ENCODE peak calls at places on chromosomes 12 and 14, in six cellular contexts. F is epithelial cell of esophagus, L is HS-27A, O is GOT3, H is LoVo, Y is Right ventricle myocardium superior. M is an unnamed sample.

GRCh38 chr12:70032076-70032475 is 207.0 kb downstream of the MYRFL start:
- DNase-seq in F (no peak), L (no peak), O (no peak), H (no peak), Y (no peak), M (no peak)

GRCh38 chr12:29322157-29322556 is 58.8 kb downstream of the ERGIC2 start:
- DNase-seq in F (no peak), L (no peak), O (no peak), H (no peak), Y (no peak), M (no peak)

GRCh38 chr12:56220611-56221232 is 1.0 kb downstream of the RNF41 start:
- DNase-seq in F (peak), L (no peak), O (no peak), H (no peak), Y (no peak), M (no peak)

GRCh38 chr12:88255224-88255623 is 113.1 kb downstream of the TMTC3 start:
- DNase-seq in F (no peak), L (no peak), O (no peak), H (no peak), Y (no peak), M (no peak)

GRCh38 chr14:72518809-72519377 is 375.0 kb downstream of the DPF3 start:
- DNase-seq in F (no peak), L (no peak), O (no peak), H (no peak), Y (no peak), M (no peak)

GRCh38 chr12:122308811-122309210 is 42.5 kb upstream of the VPS33A start:
- DNase-seq in F (no peak), L (no peak), O (no peak), H (no peak), Y (no peak), M (no peak)

GRCh38 chr14:100535287-100536131 is 51.7 kb downstream of the BEGAIN start:
- DNase-seq in F (no peak), L (no peak), O (no peak), H (no peak), Y (peak), M (peak)

GRCh38 chr12:106044773-106045172 is 94.0 kb downstream of the NUAK1 start:
- DNase-seq in F (no peak), L (peak), O (no peak), H (no peak), Y (no peak), M (no peak)

GRCh38 chr14:96264850-96265249 is 8.8 kb downstream of the BDKRB1 start:
- DNase-seq in F (no peak), L (no peak), O (no peak), H (peak), Y (no peak), M (no peak)

GRCh38 chr12:88388566-88389269 is 191.6 kb downstream of the KITLG start:
- DNase-seq in F (no peak), L (no peak), O (no peak), H (no peak), Y (no peak), M (no peak)

GRCh38 chr14:88181072-88181471 is 142.0 kb downstream of the KCNK10 start:
- DNase-seq in F (no peak), L (no peak), O (no peak), H (no peak), Y (no peak), M (no peak)

GRCh38 chr12:105977256-105978051 is 161.3 kb downstream of the NUAK1 start:
- DNase-seq in F (no peak), L (peak), O (no peak), H (no peak), Y (no peak), M (no peak)

GRCh38 chr12:38906482-38907170 is 1.2 kb upstream of the CPNE8 start:
- DNase-seq in F (peak), L (peak), O (peak), H (peak), Y (peak), M (peak)

GRCh38 chr14:104359301-104359968 is 220.1 kb upstream of the C14orf180 start:
- DNase-seq in F (no peak), L (no peak), O (no peak), H (no peak), Y (peak), M (no peak)

GRCh38 chr12:79451988-79452387 is 238.8 kb downstream of the PAWR start:
- DNase-seq in F (peak), L (peak), O (no peak), H (no peak), Y (peak), M (peak)

GRCh38 chr14:102819176-102819628 is 42.0 kb downstream of the TRAF3 start:
- DNase-seq in F (peak), L (no peak), O (no peak), H (no peak), Y (no peak), M (no peak)

GRCh38 chr12:76250256-76250655 is 98.0 kb downstream of the BBS10 start:
- DNase-seq in F (peak), L (no peak), O (no peak), H (no peak), Y (no peak), M (no peak)

GRCh38 chr14:25090716-25091454 is 40.9 kb upstream of the STXBP6 start:
- DNase-seq in F (peak), L (peak), O (no peak), H (peak), Y (no peak), M (no peak)

GRCh38 chr14:32073537-32074189 is 3.4 kb upstream of the ARHGAP5 start:
- DNase-seq in F (peak), L (no peak), O (no peak), H (peak), Y (no peak), M (no peak)

GRCh38 chr12:104736307-104736706 is 221.8 kb downstream of the SLC41A2 start:
- DNase-seq in F (no peak), L (no peak), O (no peak), H (no peak), Y (no peak), M (no peak)

GRCh38 chr12:86158956-86159355 is 97.2 kb downstream of the MGAT4C start:
- DNase-seq in F (peak), L (no peak), O (no peak), H (no peak), Y (no peak), M (no peak)

GRCh38 chr14:100537701-100538565 is 49.3 kb downstream of the BEGAIN start:
- DNase-seq in F (no peak), L (no peak), O (no peak), H (no peak), Y (peak), M (peak)

GRCh38 chr14:35384386-35385041 is 20.0 kb downstream of the NFKBIA start:
- DNase-seq in F (peak), L (no peak), O (no peak), H (no peak), Y (peak), M (peak)

GRCh38 chr12:69822205-69822860 is 2.7 kb upstream of the MYRFL start:
- DNase-seq in F (no peak), L (no peak), O (no peak), H (no peak), Y (no peak), M (no peak)

M was measured in heart left ventricle.